ENCODE peak calls at places on chromosomes 3 and 15, in seven cellular contexts. L, A, T, Y, P, J and K are unnamed samples.
A peak's percentile ranks its signal among the peaks of the same experiment; 100 is the strongest.

GRCh38 chr15:92808611-92809063 is 91.5 kb upstream of the CHD2 start:
- DNase-seq in L (peak; percentile 74), Y (no peak), J (no peak), T (peak; percentile 66), A (peak; percentile 93), P (no peak), K (no peak)

GRCh38 chr3:123071146-123071545 is 4.3 kb downstream of the PDIA5 start:
- DNase-seq in J (no peak), Y (no peak), T (no peak), P (no peak), A (no peak), L (peak; percentile 41), K (no peak)

GRCh38 chr3:71503525-71504249 is 79.8 kb downstream of the FOXP1 start:
- DNase-seq in L (peak; percentile 60), T (peak; percentile 39), A (no peak), J (no peak), Y (no peak), P (no peak), K (no peak)

GRCh38 chr3:46987485-46988401 is 8.3 kb downstream of the NBEAL2 start:
- DNase-seq in J (peak; percentile 88), Y (peak; percentile 66), T (no peak), P (no peak), L (no peak), A (peak; percentile 98), K (peak; percentile 92)

GRCh38 chr3:102114264-102114979 is 265.1 kb downstream of the NFKBIZ start:
- DNase-seq in Y (no peak), L (no peak), J (peak; percentile 49), T (no peak), A (no peak), P (no peak), K (peak; percentile 47)

GRCh38 chr15:60044636-60045273 is 40.6 kb downstream of the FOXB1 start:
- DNase-seq in P (no peak), T (no peak), L (no peak), Y (no peak), J (peak; percentile 9), A (no peak), K (peak; percentile 20)

GRCh38 chr3:158420654-158421396 is 150.2 kb upstream of the MLF1 start:
- DNase-seq in Y (no peak), L (peak; percentile 35), P (peak; percentile 18), T (no peak), J (no peak), A (no peak), K (no peak)

GRCh38 chr15:75360391-75360790 is 8.0 kb downstream of the MAN2C1 start:
- DNase-seq in A (no peak), L (no peak), P (no peak), J (no peak), T (peak; percentile 9), Y (no peak), K (no peak)

GRCh38 chr3:112302061-112302830 is 8.2 kb upstream of the SLC9C1 start:
- DNase-seq in T (no peak), P (no peak), L (no peak), J (no peak), Y (no peak), A (no peak), K (no peak)

GRCh38 chr3:155609586-155609985 is 135.3 kb downstream of the PLCH1 start:
- DNase-seq in Y (no peak), P (no peak), A (no peak), L (no peak), J (no peak), T (no peak), K (no peak)

GRCh38 chr3:140236836-140237476 is 302.0 kb downstream of the CLSTN2 start:
- DNase-seq in T (no peak), Y (no peak), L (no peak), P (no peak), J (no peak), A (no peak), K (no peak)

GRCh38 chr3:52173101-52173500 is 18.9 kb upstream of the POC1A start:
- DNase-seq in P (no peak), L (no peak), J (no peak), Y (no peak), A (peak; percentile 47), T (no peak), K (no peak)

GRCh38 chr3:65787340-65787739 is 251.4 kb downstream of the MAGI1 start:
- DNase-seq in T (no peak), J (no peak), Y (no peak), P (no peak), A (no peak), L (no peak), K (no peak)

GRCh38 chr15:77856718-77857346 is 220.7 kb downstream of the TBC1D2B start:
- DNase-seq in J (no peak), P (no peak), Y (no peak), T (no peak), A (peak; percentile 29), L (no peak), K (no peak)

GRCh38 chr3:175179055-175179454 is 319.9 kb downstream of the NAALADL2 start:
- DNase-seq in A (no peak), Y (no peak), J (no peak), P (no peak), T (no peak), L (peak; percentile 13), K (no peak)

GRCh38 chr3:156620260-156620659 is 54.1 kb upstream of the TIPARP start:
- DNase-seq in T (no peak), A (no peak), L (no peak), P (no peak), J (no peak), Y (no peak), K (no peak)

GRCh38 chr3:72738752-72739520 is 109.3 kb downstream of the SHQ1 start:
- DNase-seq in J (peak; percentile 73), T (peak; percentile 66), Y (peak; percentile 76), P (no peak), L (peak; percentile 69), A (peak; percentile 89), K (peak; percentile 77)

GRCh38 chr15:40825661-40826088 is 2.8 kb downstream of the PPP1R14D start:
- DNase-seq in Y (no peak), P (peak; percentile 15), J (no peak), L (peak; percentile 73), A (no peak), T (peak; percentile 28), K (no peak)

GRCh38 chr3:180619723-180620122 is 17.8 kb downstream of the TTC14 start:
- DNase-seq in A (no peak), Y (no peak), J (no peak), P (no peak), L (peak; percentile 50), T (no peak), K (no peak)

GRCh38 chr3:102544741-102545140 is 109.9 kb downstream of the ZPLD1 start:
- DNase-seq in A (no peak), Y (no peak), P (no peak), L (no peak), J (no peak), T (no peak), K (no peak)

GRCh38 chr15:69317392-69317841 is 18.7 kb downstream of the PAQR5 start:
- DNase-seq in Y (no peak), T (no peak), J (no peak), A (no peak), L (no peak), P (no peak), K (no peak)

GRCh38 chr15:31453558-31454318 is 127.1 kb downstream of the KLF13 start:
- DNase-seq in J (no peak), Y (no peak), L (no peak), T (no peak), P (no peak), A (peak; percentile 40), K (no peak)

GRCh38 chr3:78979083-78979482 is 788.7 kb downstream of the ROBO1 start:
- DNase-seq in T (no peak), P (no peak), A (no peak), J (no peak), Y (no peak), L (no peak), K (no peak)

GRCh38 chr15:78067328-78068241 is 9.9 kb downstream of the TBC1D2B start:
- DNase-seq in A (no peak), J (no peak), Y (no peak), T (no peak), P (no peak), L (peak; percentile 70), K (no peak)

GRCh38 chr3:42264399-42265058 is 1.5 kb downstream of the CCK start:
- DNase-seq in J (no peak), L (peak; percentile 41), Y (no peak), T (peak; percentile 29), A (no peak), P (no peak), K (peak; percentile 44)

GRCh38 chr15:80953001-80953952 is 36.3 kb downstream of the MESD start:
- DNase-seq in Y (no peak), A (no peak), L (no peak), J (no peak), T (no peak), P (no peak), K (no peak)

GRCh38 chr3:144237351-144237750 is 265.7 kb downstream of the DIPK2A start:
- DNase-seq in T (no peak), P (no peak), J (no peak), Y (no peak), L (no peak), A (no peak), K (no peak)

GRCh38 chr3:122942937-122943827 is 84.4 kb downstream of the SEMA5B start:
- DNase-seq in L (peak; percentile 89), T (peak; percentile 86), A (peak; percentile 81), P (peak; percentile 5), Y (peak; percentile 3), J (no peak), K (peak; percentile 70)

GRCh38 chr3:132033471-132033870 is 1.3 kb downstream of the CPNE4 start:
- DNase-seq in Y (no peak), P (no peak), A (no peak), L (no peak), J (no peak), T (no peak), K (no peak)

GRCh38 chr15:68580026-68580882 is 1.5 kb downstream of the CORO2B start:
- DNase-seq in J (no peak), T (no peak), A (peak; percentile 71), P (no peak), Y (no peak), L (no peak), K (no peak)

GRCh38 chr3:147360936-147361670 is 45.2 kb downstream of the ZIC4 start:
- DNase-seq in P (no peak), J (no peak), L (peak; percentile 46), T (no peak), A (no peak), Y (no peak), K (no peak)

GRCh38 chr3:126155280-126155640 is 25.1 kb downstream of the ALDH1L1 start:
- DNase-seq in P (no peak), Y (no peak), L (no peak), J (no peak), A (peak; percentile 48), T (peak; percentile 3), K (no peak)

GRCh38 chr3:8539419-8539818 is 37.8 kb downstream of the LMCD1 start:
- DNase-seq in P (no peak), T (no peak), J (no peak), A (no peak), L (peak; percentile 61), Y (no peak), K (no peak)